ENCODE peak calls at places on chromosomes 12 and 14, in six cellular contexts. T, B, O, N, I and A are unnamed samples. For H3K4me1, the result is how much of the 10 kb centered on the place peaks cover.

GRCh38 chr14:56390859-56391258 is 188.7 kb upstream of the TMEM260 start:
- DNase-seq in I (no peak), B (no peak), N (no peak), O (no peak), T (no peak), A (no peak)

GRCh38 chr12:1696800-1697199 is 5.9 kb downstream of the ADIPOR2 start:
- DNase-seq in T (no peak), N (no peak), B (no peak), O (no peak), I (no peak), A (no peak)

GRCh38 chr12:12007001-12007712 is 63.6 kb upstream of the BCL2L14 start:
- DNase-seq in O (no peak), T (no peak), B (no peak), N (no peak), I (no peak), A (no peak)

GRCh38 chr12:130254476-130255276 is 83.0 kb upstream of the PIWIL1 start:
- DNase-seq in I (no peak), O (no peak), N (no peak), B (no peak), T (no peak), A (no peak)

GRCh38 chr12:76586764-76587395 is 27.3 kb upstream of the OSBPL8 start:
- DNase-seq in B (no peak), I (peak), N (peak), T (no peak), O (no peak), A (no peak)

GRCh38 chr14:21867541-21867940 is 193.9 kb upstream of the OR4E1 start:
- DNase-seq in I (no peak), T (no peak), B (no peak), O (no peak), N (no peak), A (no peak)

GRCh38 chr12:124543052-124543590 is 24.3 kb downstream of the NCOR2 start:
- DNase-seq in T (no peak), N (no peak), O (no peak), I (no peak), B (no peak), A (no peak)

GRCh38 chr12:45969084-45969483 is 21.3 kb downstream of the SCAF11 start:
- DNase-seq in T (no peak), O (no peak), I (no peak), N (no peak), B (no peak), A (no peak)

GRCh38 chr12:120573560-120573959 is 7.6 kb downstream of the POP5 start:
- DNase-seq in N (no peak), B (no peak), T (no peak), I (no peak), O (no peak), A (no peak)

GRCh38 chr12:128424931-128425431 is 158.0 kb downstream of the TMEM132C start:
- DNase-seq in T (no peak), O (no peak), I (no peak), N (no peak), B (no peak), A (no peak)

GRCh38 chr12:108800591-108800990 is 56.8 kb downstream of the SSH1 start:
- DNase-seq in O (no peak), I (no peak), T (no peak), N (no peak), B (no peak), A (no peak)
- H3K27ac ChIP-seq in O (peak), I (peak), T (peak), N (peak), B (peak), A (peak)

DNA sequence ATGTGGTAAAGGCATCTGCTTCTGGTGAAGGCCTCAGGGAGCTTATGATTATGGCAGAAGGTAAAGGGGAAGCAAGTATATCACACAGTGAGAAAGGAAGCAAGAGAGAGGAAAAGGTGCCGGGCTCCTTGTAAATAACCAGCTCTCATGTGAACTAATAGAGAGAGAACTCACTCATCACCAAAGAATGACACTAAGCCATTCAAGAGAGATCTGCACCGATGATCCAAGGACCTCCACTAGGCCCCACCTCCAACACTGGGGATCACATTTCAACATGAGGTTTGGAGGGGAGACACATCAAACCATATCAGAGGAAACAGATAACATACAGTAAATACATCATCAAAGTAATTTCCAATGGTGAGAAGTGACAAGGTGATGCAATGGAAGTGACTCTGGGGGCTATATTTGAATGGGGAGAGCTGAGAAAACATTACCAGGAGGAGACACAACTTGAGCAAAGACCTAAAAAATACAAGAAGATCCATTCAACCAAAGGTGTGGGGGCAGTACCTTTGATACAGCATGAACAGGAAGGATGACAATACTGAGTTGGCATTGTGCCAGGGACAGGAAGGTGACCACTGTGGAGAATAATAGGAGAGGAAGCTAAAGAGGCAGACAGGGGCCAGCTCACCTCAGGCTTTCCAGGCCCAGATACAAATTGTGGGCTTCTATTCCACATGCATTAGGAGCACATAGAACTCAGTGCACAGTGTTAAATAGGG is 134.4 kb upstream of the GRIP1 start:
- DNase-seq in B (no peak), T (no peak), I (no peak), N (no peak), O (no peak), A (no peak)
- H3K4me1 ChIP-seq in B (under half), T (under half), I (under half), N (under half), O (under half), A (under half)

GRCh38 chr14:34633697-34634096 is 3.7 kb upstream of the SNX6 start:
- DNase-seq in T (no peak), O (no peak), N (no peak), I (no peak), B (no peak), A (no peak)

GRCh38 chr14:34632451-34632850 is 2.5 kb upstream of the SNX6 start:
- DNase-seq in B (no peak), T (no peak), O (no peak), N (no peak), I (no peak), A (no peak)

GRCh38 chr14:34629344-34629656 is 648 bp downstream of the SNX6 start:
- DNase-seq in N (peak), O (no peak), B (no peak), T (no peak), I (no peak), A (no peak)

GRCh38 chr14:34628681-34629135 is 1.2 kb downstream of the SNX6 start:
- DNase-seq in N (no peak), O (no peak), B (no peak), T (no peak), I (no peak), A (no peak)

DNA sequence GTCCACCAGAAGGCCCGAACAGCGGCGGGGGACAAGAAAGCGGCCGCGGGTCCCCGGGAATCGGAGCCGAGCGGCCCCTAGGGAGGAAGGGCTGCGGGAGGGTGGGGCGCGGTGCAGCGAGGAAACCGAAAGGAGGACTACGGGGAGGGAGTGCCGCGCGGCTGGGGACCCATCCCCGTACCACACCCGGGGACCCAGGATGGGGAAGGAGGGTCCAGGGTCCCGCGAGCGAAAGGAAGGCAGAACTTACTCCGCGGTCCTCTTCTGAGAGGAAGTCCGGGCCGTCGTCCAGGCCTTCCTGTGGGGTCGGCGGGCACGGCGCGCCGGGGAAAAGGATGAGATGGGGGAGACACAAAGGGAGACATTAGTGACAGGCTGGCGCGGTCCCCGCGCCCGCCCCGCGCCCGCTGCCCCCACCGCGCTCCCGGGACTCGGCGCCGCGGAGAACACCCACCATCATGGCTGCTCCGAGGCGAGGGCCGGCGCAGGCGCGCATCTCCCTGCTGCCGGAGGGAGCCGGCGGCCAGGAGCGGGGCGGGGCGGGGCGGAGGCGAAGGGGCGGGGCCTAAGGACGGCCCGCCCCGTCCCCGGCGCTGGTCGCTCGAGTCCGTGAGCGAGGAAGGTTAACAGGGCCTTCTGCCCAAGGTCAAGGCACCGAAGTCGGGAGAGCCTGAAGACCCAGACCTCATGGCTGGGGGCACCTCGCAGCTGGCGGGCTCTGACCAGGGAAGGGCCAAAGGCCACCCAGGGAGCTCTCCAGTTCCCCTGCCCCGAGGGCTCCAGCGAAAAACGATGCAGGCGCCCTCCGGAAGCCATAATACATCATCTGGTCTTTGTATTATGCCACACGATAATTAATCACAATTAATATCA is at the start of gene SNX6:
- DNase-seq in O (peak), N (peak), T (peak), I (peak), B (peak), A (peak)
- H3K27ac ChIP-seq in O (peak), N (peak), T (peak), I (peak), B (peak), A (peak)

GRCh38 chr12:47736877-47737676 is 11.8 kb upstream of the ENDOU start:
- DNase-seq in T (peak), O (peak), B (no peak), N (peak), I (peak), A (peak)
- H3K4me1 ChIP-seq in T (under half), O (under half), B (under half), N (half or more), I (under half), A (under half)